ENCODE peak calls at places on chromosomes 7 and 10, in four cellular contexts. O is prostate gland, B is body of pancreas, G is uterus. W is an unnamed sample.

GRCh38 chr7:134778941-134779740 is at the start of gene CALD1:
- DNase-seq in G (peak; percentile 93), O (peak; percentile 91), B (peak; percentile 40), W (peak; percentile 27)

GRCh38 chr10:121442086-121442485 is 156.2 kb downstream of the FGFR2 start:
- DNase-seq in O (no peak), G (no peak), B (no peak), W (no peak)

GRCh38 chr7:38660427-38661099 is 29.4 kb upstream of the AMPH start:
- DNase-seq in O (no peak), B (no peak), G (no peak), W (no peak)

GRCh38 chr7:98474558-98474957 is 73.7 kb upstream of the BAIAP2L1 start:
- DNase-seq in B (no peak), O (no peak), G (no peak), W (no peak)

GRCh38 chr10:31928531-31929259 is at the start of gene ARHGAP12:
- DNase-seq in G (peak; percentile 89), O (peak; percentile 92), B (peak; percentile 90), W (peak; percentile 82)

GRCh38 chr7:150976529-150977381 is 1.4 kb downstream of the KCNH2 start:
- DNase-seq in O (no peak), B (no peak), G (peak; percentile 52), W (no peak)

GRCh38 chr7:74480861-74481417 is 27.2 kb downstream of the GTF2IRD1 start:
- DNase-seq in G (peak; percentile 65), B (peak; percentile 53), O (no peak), W (no peak)

GRCh38 chr7:98049034-98049433 is 57.6 kb upstream of the LMTK2 start:
- DNase-seq in B (no peak), O (peak; percentile 74), G (no peak), W (no peak)

GRCh38 chr7:10918093-10918590 is 55.5 kb upstream of the PHF14 start:
- DNase-seq in B (no peak), G (no peak), O (no peak), W (no peak)

GRCh38 chr10:133142523-133143199 is 17.4 kb upstream of the KNDC1 start:
- DNase-seq in B (no peak), G (peak; percentile 6), O (no peak), W (no peak)

GRCh38 chr7:121271916-121272315 is 56.9 kb upstream of the WNT16 start:
- DNase-seq in B (no peak), O (no peak), G (no peak), W (no peak)

GRCh38 chr10:110083884-110084283 is 76.1 kb downstream of the ADD3 start:
- DNase-seq in O (no peak), G (no peak), B (no peak), W (no peak)

GRCh38 chr7:126440542-126440941 is 812.2 kb downstream of the GRM8 start:
- DNase-seq in B (no peak), O (no peak), G (no peak), W (no peak)

GRCh38 chr7:1225462-1226154 is 7.1 kb upstream of the UNCX start:
- DNase-seq in B (no peak), O (no peak), G (no peak), W (no peak)

GRCh38 chr7:39621261-39621660 is 2.1 kb upstream of the RALA start:
- DNase-seq in B (no peak), G (no peak), O (no peak), W (no peak)

GRCh38 chr10:104350146-104350635 is 3.4 kb upstream of the CFAP58 start:
- DNase-seq in O (peak; percentile 34), G (peak; percentile 57), B (no peak), W (no peak)

GRCh38 chr10:61733358-61733940 is 70.7 kb downstream of the CABCOCO1 start:
- DNase-seq in B (peak; percentile 24), O (peak; percentile 51), G (peak; percentile 16), W (no peak)

GRCh38 chr10:110864662-110865140 is 7.0 kb upstream of the PDCD4 start:
- DNase-seq in B (no peak), O (no peak), G (no peak), W (no peak)

GRCh38 chr7:120028636-120029035 is 244.3 kb upstream of the KCND2 start:
- DNase-seq in O (no peak), G (no peak), B (no peak), W (no peak)

GRCh38 chr10:123790132-123790885 is 101.3 kb downstream of the CPXM2 start:
- DNase-seq in G (no peak), O (no peak), B (peak; percentile 15), W (no peak)

GRCh38 chr10:1534820-1535219 is 202.5 kb downstream of the ADARB2 start:
- DNase-seq in B (no peak), O (no peak), G (no peak), W (no peak)

GRCh38 chr7:144738708-144739314 is 97.0 kb downstream of the TPK1 start:
- DNase-seq in B (no peak), O (peak; percentile 6), G (no peak), W (no peak)

GRCh38 chr10:112977294-112977951 is 27.4 kb downstream of the TCF7L2 start:
- DNase-seq in B (no peak), G (no peak), O (no peak), W (no peak)

GRCh38 chr10:76544789-76545188 is 1092.8 kb downstream of the KCNMA1 start:
- DNase-seq in B (no peak), G (no peak), O (no peak), W (no peak)

GRCh38 chr10:4851846-4852245 is 25.8 kb downstream of the AKR1E2 start:
- DNase-seq in B (peak; percentile 75), O (peak; percentile 87), G (no peak), W (peak; percentile 24)

GRCh38 chr7:17523813-17524741 is 225.6 kb downstream of the AHR start:
- DNase-seq in G (peak; percentile 19), O (peak; percentile 74), B (peak; percentile 73), W (no peak)

GRCh38 chr10:48632166-48632565 is 27.3 kb upstream of the ARHGAP22 start:
- DNase-seq in B (no peak), G (no peak), O (no peak), W (no peak)

GRCh38 chr7:26779978-26780595 is 84.3 kb downstream of the SKAP2 start:
- DNase-seq in B (no peak), G (no peak), O (no peak), W (no peak)

GRCh38 chr10:33617381-33617780 is 282.9 kb upstream of the NRP1 start:
- DNase-seq in G (no peak), B (no peak), O (no peak), W (no peak)

GRCh38 chr7:133203490-133203889 is 49.4 kb upstream of the EXOC4 start:
- DNase-seq in G (no peak), B (no peak), O (no peak), W (no peak)

GRCh38 chr7:129162732-129163131 is 18.2 kb downstream of the TSPAN33 start:
- DNase-seq in B (no peak), G (no peak), O (no peak), W (no peak)

GRCh38 chr7:92715963-92716362 is 120.4 kb downstream of the CDK6 start:
- DNase-seq in B (no peak), G (no peak), O (no peak), W (no peak)

GRCh38 chr7:92720604-92721350 is 115.6 kb downstream of the CDK6 start:
- DNase-seq in B (no peak), G (no peak), O (no peak), W (no peak)

GRCh38 chr7:92716825-92717580 is 119.4 kb downstream of the CDK6 start:
- DNase-seq in O (no peak), B (no peak), G (no peak), W (no peak)

GRCh38 chr7:92717601-92717981 is 118.8 kb downstream of the CDK6 start:
- DNase-seq in B (no peak), G (no peak), O (no peak), W (no peak)

GRCh38 chr7:92717982-92718716 is 118.2 kb downstream of the CDK6 start:
- DNase-seq in B (peak; percentile 59), G (peak; percentile 72), O (peak; percentile 74), W (peak; percentile 20)
- TF ChIP-seq POLR2A in B (peak; percentile 70), G (no peak), O (no peak), W (peak; percentile 37)

GRCh38 chr7:25242678-25243077 is 14.4 kb upstream of the NPVF start:
- DNase-seq in O (no peak), G (no peak), B (no peak), W (no peak)

GRCh38 chr7:25240896-25241295 is 12.6 kb upstream of the NPVF start:
- DNase-seq in O (no peak), B (no peak), G (no peak), W (no peak)

GRCh38 chr7:25238056-25238745 is 9.9 kb upstream of the NPVF start:
- DNase-seq in G (no peak), O (no peak), B (no peak), W (no peak)

GRCh38 chr7:25240340-25240739 is 12.1 kb upstream of the NPVF start:
- DNase-seq in O (peak; percentile 65), B (no peak), G (no peak), W (peak; percentile 67)

GRCh38 chr7:25239888-25240287 is 11.6 kb upstream of the NPVF start:
- DNase-seq in G (no peak), B (no peak), O (no peak), W (no peak)
- H3K27ac ChIP-seq in G (no peak overlapping the region), B (no peak overlapping the region), O (no peak overlapping the region), W (no peak overlapping the region)

DNA sequence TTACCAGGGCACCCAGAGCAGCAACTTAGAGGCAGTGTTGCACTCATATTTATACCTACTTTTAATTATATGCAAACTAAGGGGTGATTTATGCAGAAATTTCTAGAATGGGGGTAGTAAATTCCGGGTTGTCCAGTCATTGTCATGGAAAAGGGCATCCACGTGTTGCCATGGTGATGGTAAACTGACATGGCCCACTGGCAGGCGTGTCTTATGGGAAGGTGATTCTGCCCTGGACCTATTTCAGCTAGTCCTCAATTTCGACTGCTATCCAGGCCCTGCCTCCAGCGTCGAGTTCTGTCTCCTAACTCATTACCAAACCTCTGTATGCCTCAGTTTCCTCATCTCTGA is 12.8 kb downstream of the SNX8 start:
- DNase-seq in B (no peak), G (no peak), O (no peak), W (no peak)
- H3K4me1 ChIP-seq in B (no peaks in the 10 kb centered on the region), G (no peaks in the 10 kb centered on the region), O (no peaks in the 10 kb centered on the region), W (no peaks in the 10 kb centered on the region)

DNA sequence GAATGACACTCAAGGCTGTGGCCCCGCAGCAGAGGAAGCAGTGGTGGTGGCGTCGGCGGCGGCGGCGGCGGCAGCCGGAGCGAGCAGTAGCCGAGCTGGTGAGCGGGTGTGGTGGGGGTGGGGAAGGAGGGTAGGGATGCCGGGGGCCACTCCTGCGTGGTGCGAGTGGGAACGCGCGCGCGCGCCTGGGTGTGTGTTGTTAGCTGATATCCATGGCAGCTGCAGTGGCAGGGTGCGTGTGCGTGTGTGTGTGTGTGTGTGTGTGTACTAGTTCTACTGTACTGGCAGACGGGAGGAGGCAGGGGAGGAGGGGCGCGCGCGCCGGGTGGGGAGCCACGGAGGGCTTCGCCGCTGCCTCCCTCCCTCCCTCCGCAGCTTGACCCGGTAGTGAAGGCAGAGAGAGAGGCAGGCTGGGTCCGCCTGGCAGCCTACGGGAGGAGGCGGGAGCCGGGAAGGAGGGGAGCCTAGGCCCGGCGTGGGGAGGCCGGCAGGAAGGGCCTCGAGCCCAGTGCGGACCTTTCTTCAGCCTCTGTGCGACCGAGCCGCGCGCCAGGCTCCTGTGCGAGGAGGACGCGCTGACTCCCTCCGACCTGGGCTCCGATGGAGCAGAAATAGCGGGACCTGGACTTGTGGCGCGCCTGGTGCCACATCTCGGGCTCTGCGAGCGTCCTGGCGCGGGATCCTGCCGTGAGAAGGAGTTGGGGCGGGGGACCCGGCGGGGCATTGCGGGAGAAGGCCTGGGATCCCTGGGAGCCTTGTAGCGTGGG is at the start of gene MAGI2:
- DNase-seq in O (peak; percentile 43), B (peak; percentile 69), G (peak; percentile 84), W (peak; percentile 61)
- TF ChIP-seq POLR2A in O (no peak), B (peak; percentile 47), G (peak; percentile 71), W (peak; percentile 43)